ENCODE peak calls at places on chromosomes 6 and 20, in five cellular contexts. P, R, C, D and L are unnamed samples.
A peak's percentile ranks its signal among the peaks of the same experiment; 100 is the strongest.

GRCh38 chr6:46894429-46894828 is 27.3 kb downstream of the ADGRF5 start:
- DNase-seq in R (no peak), D (no peak), C (no peak), P (no peak), L (no peak)

GRCh38 chr6:166579234-166579575 is 7.3 kb downstream of the RAMACL start:
- DNase-seq in C (peak; percentile 9), D (no peak), P (no peak), R (no peak), L (no peak)

GRCh38 chr6:135633573-135633972 is 136.0 kb upstream of the AHI1 start:
- DNase-seq in C (no peak), D (no peak), R (no peak), P (no peak), L (no peak)

GRCh38 chr20:24579475-24579874 is 110.0 kb downstream of the SYNDIG1 start:
- DNase-seq in R (no peak), D (no peak), C (peak; percentile 70), P (no peak), L (no peak)

GRCh38 chr20:20214757-20215275 is 153.1 kb upstream of the INSM1 start:
- DNase-seq in C (no peak), R (no peak), D (no peak), P (no peak), L (no peak)

GRCh38 chr6:134003542-134003951 is 48.9 kb downstream of the SLC2A12 start:
- DNase-seq in P (no peak), D (no peak), R (no peak), C (no peak), L (no peak)

GRCh38 chr6:69719602-69720193 is 77.1 kb downstream of the LMBRD1 start:
- DNase-seq in R (no peak), C (no peak), D (no peak), P (peak; percentile 8), L (peak; percentile 57)

GRCh38 chr6:141443032-141443431 is 689.7 kb upstream of the GJE1 start:
- DNase-seq in D (no peak), R (no peak), C (no peak), P (no peak), L (no peak)

GRCh38 chr6:63556369-63556768 is 15.9 kb upstream of the LOC128125822 start:
- DNase-seq in R (no peak), D (no peak), P (no peak), C (no peak), L (no peak)

GRCh38 chr20:58084966-58085365 is 143.5 kb downstream of the ANKRD60 start:
- DNase-seq in R (no peak), C (no peak), P (no peak), D (no peak), L (no peak)

GRCh38 chr20:31544600-31544999 is 30.4 kb downstream of the HM13 start:
- DNase-seq in P (no peak), C (no peak), R (no peak), D (no peak), L (no peak)

GRCh38 chr6:55758156-55758942 is 117.0 kb downstream of the BMP5 start:
- DNase-seq in P (peak; percentile 66), D (peak; percentile 67), R (no peak), C (no peak), L (peak; percentile 74)

GRCh38 chr6:83019741-83020140 is 45.9 kb downstream of the UBE3D start:
- DNase-seq in C (no peak), R (no peak), P (no peak), D (no peak), L (no peak)

GRCh38 chr6:38193051-38193450 is 373.5 kb downstream of the ZFAND3 start:
- DNase-seq in P (no peak), D (no peak), C (no peak), R (no peak), L (no peak)

GRCh38 chr20:60934724-60935123 is 317.3 kb upstream of the CDH4 start:
- DNase-seq in C (no peak), P (no peak), D (no peak), R (no peak), L (no peak)

GRCh38 chr6:142374965-142375733 is 73.3 kb downstream of the ADGRG6 start:
- DNase-seq in P (peak; percentile 51), C (no peak), R (no peak), D (no peak), L (peak; percentile 85)

GRCh38 chr6:89475106-89475505 is 42.2 kb downstream of the ANKRD6 start:
- DNase-seq in P (no peak), D (no peak), R (no peak), C (no peak), L (peak; percentile 13)

GRCh38 chr20:33919653-33920052 is 74.1 kb upstream of the RALY start:
- DNase-seq in P (no peak), C (no peak), R (no peak), D (no peak), L (no peak)

GRCh38 chr20:16966276-16966880 is 218.2 kb downstream of the OTOR start:
- DNase-seq in R (no peak), D (no peak), C (no peak), P (no peak), L (no peak)

GRCh38 chr6:147274776-147275175 is 70.6 kb downstream of the STXBP5 start:
- DNase-seq in P (no peak), R (no peak), D (no peak), C (no peak), L (no peak)

GRCh38 chr20:47774081-47774777 is 11.1 kb downstream of the SULF2 start:
- DNase-seq in C (no peak), R (no peak), P (no peak), D (no peak), L (no peak)

GRCh38 chr20:34916774-34917354 is 38.7 kb downstream of the GSS start:
- DNase-seq in P (no peak), D (no peak), R (no peak), C (no peak), L (no peak)

GRCh38 chr6:96066376-96066775 is 50.6 kb downstream of the FUT9 start:
- DNase-seq in P (no peak), C (no peak), D (no peak), R (no peak), L (no peak)

GRCh38 chr6:117078624-117079023 is 186.7 kb upstream of the VGLL2 start:
- DNase-seq in D (no peak), C (no peak), P (no peak), R (no peak), L (no peak)

GRCh38 chr6:7986219-7986618 is 75.6 kb upstream of the TXNDC5 start:
- DNase-seq in D (no peak), R (no peak), P (no peak), C (no peak), L (no peak)

GRCh38 chr6:15523679-15524630 is 138.9 kb downstream of the DTNBP1 start:
- DNase-seq in D (no peak), R (no peak), P (no peak), C (no peak), L (no peak)

GRCh38 chr6:26592649-26593048 is 4.1 kb upstream of the ABT1 start:
- DNase-seq in C (no peak), R (no peak), P (no peak), D (no peak), L (peak; percentile 49)

GRCh38 chr6:21264288-21264818 is 329.2 kb upstream of the SOX4 start:
- DNase-seq in P (no peak), D (no peak), R (no peak), C (no peak), L (no peak)

GRCh38 chr20:51759769-51760510 is 8.2 kb downstream of the ATP9A start:
- DNase-seq in C (no peak), R (no peak), D (no peak), P (peak; percentile 29), L (no peak)

GRCh38 chr20:49483018-49483705 is 694 bp upstream of the KCNB1 start:
- DNase-seq in C (no peak), P (no peak), D (no peak), R (no peak), L (no peak)

GRCh38 chr6:82872092-82872635 is 193.5 kb downstream of the UBE3D start:
- DNase-seq in C (no peak), R (no peak), P (no peak), D (no peak), L (no peak)

GRCh38 chr6:36692220-36692619 is 5.4 kb upstream of the RAB44 start:
- DNase-seq in R (no peak), P (no peak), D (no peak), C (no peak), L (no peak)

GRCh38 chr6:47195251-47195650 is 114.5 kb downstream of the TNFRSF21 start:
- DNase-seq in C (no peak), R (no peak), D (no peak), P (no peak), L (peak; percentile 81)

GRCh38 chr20:17026346-17026745 is 200.5 kb upstream of the PCSK2 start:
- DNase-seq in P (peak; percentile 52), R (no peak), D (no peak), C (no peak), L (no peak)

GRCh38 chr20:61908057-61909026 is 157.3 kb downstream of the TAF4 start:
- DNase-seq in P (no peak), C (no peak), D (no peak), R (no peak), L (no peak)

GRCh38 chr20:40424695-40425094 is 264.3 kb downstream of the MAFB start:
- DNase-seq in D (no peak), P (no peak), C (no peak), R (no peak), L (no peak)